ENCODE peak calls at places on chromosomes 3 and 15, in four cellular contexts. O is transverse colon, W is GM23338, A is SK-N-SH. B is an unnamed sample. For H3K27me3, the result is how much of the 10 kb centered on the place peaks cover.

GRCh38 chr3:146189519-146190173 is 28.7 kb upstream of the PLOD2 start:
- DNase-seq in A (peak), W (peak), O (no peak), B (no peak)

GRCh38 chr15:87493803-87494202 is 762.7 kb downstream of the NTRK3 start:
- DNase-seq in A (no peak), O (no peak), W (no peak), B (no peak)

GRCh38 chr15:74863239-74864056 is 9.7 kb downstream of the SCAMP2 start:
- DNase-seq in O (no peak), W (no peak), A (no peak), B (no peak)

GRCh38 chr3:49316696-49317457 is 23.0 kb downstream of the USP4 start:
- DNase-seq in O (peak), W (no peak), A (no peak), B (no peak)

GRCh38 chr15:48940508-48940907 is 23.2 kb downstream of the SHC4 start:
- DNase-seq in A (no peak), W (no peak), O (no peak), B (no peak)

GRCh38 chr15:95957854-95958253 is 372.6 kb upstream of the NR2F2 start:
- DNase-seq in W (no peak), O (no peak), A (no peak), B (no peak)

GRCh38 chr3:107361633-107362032 is 15.6 kb upstream of the CCDC54 start:
- DNase-seq in W (no peak), O (no peak), A (no peak), B (no peak)

GRCh38 chr3:70774641-70775040 is 462.2 kb upstream of the MDFIC2 start:
- DNase-seq in O (no peak), W (no peak), A (no peak), B (no peak)

GRCh38 chr15:97490429-97490828 is 470.1 kb upstream of the ARRDC4 start:
- DNase-seq in W (no peak), O (no peak), A (no peak), B (no peak)

GRCh38 chr3:127421943-127422662 is 134.3 kb upstream of the PRR20G start:
- DNase-seq in O (no peak), A (no peak), W (no peak), B (no peak)

GRCh38 chr3:111861396-111861795 is 2.3 kb downstream of the PHLDB2 start:
- DNase-seq in O (no peak), W (no peak), A (no peak), B (no peak)

GRCh38 chr3:131033480-131034080 is 6.9 kb downstream of the NEK11 start:
- DNase-seq in W (peak), A (peak), O (no peak), B (no peak)

GRCh38 chr3:143134446-143134845 is 14.9 kb downstream of the CHST2 start:
- DNase-seq in A (no peak), O (no peak), W (no peak), B (no peak)

GRCh38 chr3:184659797-184660301 is 52.0 kb downstream of the MAGEF1 start:
- DNase-seq in O (no peak), A (peak), W (peak), B (no peak)

GRCh38 chr3:10758304-10759037 is 57.6 kb upstream of the SLC6A11 start:
- DNase-seq in W (peak), A (peak), O (peak), B (peak)

GRCh38 chr3:59607628-59608027 is 557.8 kb upstream of the CFAP20DC start:
- DNase-seq in A (no peak), W (no peak), O (no peak), B (no peak)

GRCh38 chr15:80735344-80735743 is 40.2 kb downstream of the ABHD17C start:
- DNase-seq in W (no peak), O (no peak), A (no peak), B (no peak)

GRCh38 chr3:87209115-87209514 is 18.0 kb upstream of the CHMP2B start:
- DNase-seq in W (no peak), A (no peak), O (no peak), B (no peak)

GRCh38 chr15:90059208-90059985 is 42.9 kb downstream of the IDH2 start:
- DNase-seq in O (peak), A (no peak), W (peak), B (no peak)

GRCh38 chr3:190427108-190427507 is 22.6 kb downstream of the TMEM207 start:
- DNase-seq in A (no peak), W (no peak), O (no peak), B (no peak)

GRCh38 chr3:65575376-65575840 is 463.3 kb downstream of the MAGI1 start:
- DNase-seq in O (no peak), A (no peak), W (no peak), B (no peak)

GRCh38 chr3:195139876-195140240 is 131.1 kb downstream of the XXYLT1 start:
- DNase-seq in A (no peak), W (no peak), O (no peak), B (no peak)

GRCh38 chr3:119304201-119304713 is 10.1 kb downstream of the ARHGAP31 start:
- DNase-seq in O (no peak), A (no peak), W (no peak), B (no peak)

GRCh38 chr3:138047596-138048195 is 37.7 kb downstream of the CLDN18 start:
- DNase-seq in O (no peak), A (no peak), W (no peak), B (no peak)

GRCh38 chr15:67178569-67179210 is 75.8 kb downstream of the AAGAB start:
- DNase-seq in O (no peak), A (no peak), W (no peak), B (no peak)

GRCh38 chr15:39976291-39977274 is 42.7 kb downstream of the EIF2AK4 start:
- DNase-seq in A (peak), O (peak), W (peak), B (peak)

GRCh38 chr3:46442591-46443530 is 21.8 kb downstream of the LTF start:
- DNase-seq in A (peak), W (peak), O (peak), B (no peak)

GRCh38 chr15:49265911-49266310 is 95.9 kb downstream of the GALK2 start:
- DNase-seq in A (no peak), O (no peak), W (no peak), B (no peak)

GRCh38 chr3:113405180-113405579 is 36.1 kb downstream of the CFAP44 start:
- DNase-seq in W (no peak), O (no peak), A (no peak), B (no peak)

DNA sequence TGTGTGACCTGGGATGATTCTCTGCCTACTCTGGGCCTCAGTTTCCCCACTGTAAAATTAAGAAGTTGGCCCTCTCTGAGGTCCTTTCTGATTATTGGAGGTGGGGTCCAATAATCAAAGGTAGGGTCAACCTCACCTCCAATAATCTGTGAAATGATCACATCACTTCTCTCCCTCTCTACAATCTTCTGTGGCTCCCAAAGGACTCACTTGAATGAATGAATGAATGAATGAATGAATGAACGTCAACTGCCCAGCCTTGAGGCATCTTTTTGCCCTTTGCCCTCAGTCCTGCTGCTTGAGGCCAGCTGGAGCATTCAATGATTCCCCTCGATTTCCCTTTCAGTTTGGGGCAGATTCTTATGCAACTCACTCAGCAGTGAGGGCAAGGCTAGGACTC is 26.7 kb upstream of the GRIP2 start:
- DNase-seq in A (no peak), W (no peak), O (no peak), B (no peak)
- H3K27me3 ChIP-seq in A (under half), W (under half), O (under half), B (under half)

DNA sequence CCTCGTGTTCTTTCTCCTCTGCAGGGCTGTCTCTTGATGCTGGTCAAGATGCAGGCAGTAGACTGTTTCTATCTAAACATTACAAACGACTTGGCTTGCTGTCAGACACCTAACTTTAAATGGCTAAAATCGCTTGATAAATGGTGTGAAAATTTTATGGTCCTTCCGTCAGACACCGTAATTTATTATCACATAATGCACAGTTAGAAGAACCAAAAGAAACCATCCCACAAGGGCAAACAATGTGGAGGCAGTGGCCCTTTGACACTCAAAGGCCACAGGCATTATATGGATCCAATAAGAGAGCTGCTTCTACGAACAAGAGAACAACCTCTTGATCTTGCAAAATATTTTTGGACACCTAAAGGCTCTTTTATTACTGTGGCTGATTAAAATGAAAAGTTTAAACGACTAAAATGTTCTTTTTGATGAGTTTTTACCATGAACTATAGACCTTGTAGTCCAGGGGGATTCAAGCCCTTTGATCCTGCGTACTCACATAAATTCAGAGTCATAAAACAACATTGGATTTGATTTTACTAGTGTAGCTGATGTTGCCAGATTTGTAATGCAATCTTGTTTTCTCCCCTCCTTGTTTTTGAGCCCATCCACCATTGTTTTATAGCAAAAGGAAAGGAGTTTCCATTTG is 202.8 kb downstream of the FMN1 start:
- DNase-seq in O (no peak), A (no peak), W (no peak), B (no peak)
- TF ChIP-seq POLR2AphosphoS5 in O (no peak), A (no peak), W (no peak), B (no peak)

GRCh38 chr3:178198329-178198728 is 337.9 kb upstream of the KCNMB2 start:
- DNase-seq in O (no peak), W (no peak), A (no peak), B (no peak)

GRCh38 chr3:178193846-178194245 is 342.4 kb upstream of the KCNMB2 start:
- DNase-seq in A (no peak), W (no peak), O (no peak), B (no peak)

GRCh38 chr3:178189854-178190253 is 346.4 kb upstream of the KCNMB2 start:
- DNase-seq in W (peak), A (no peak), O (no peak), B (no peak)

GRCh38 chr3:178195824-178196223 is 340.4 kb upstream of the KCNMB2 start:
- DNase-seq in O (no peak), W (no peak), A (no peak), B (no peak)

DNA sequence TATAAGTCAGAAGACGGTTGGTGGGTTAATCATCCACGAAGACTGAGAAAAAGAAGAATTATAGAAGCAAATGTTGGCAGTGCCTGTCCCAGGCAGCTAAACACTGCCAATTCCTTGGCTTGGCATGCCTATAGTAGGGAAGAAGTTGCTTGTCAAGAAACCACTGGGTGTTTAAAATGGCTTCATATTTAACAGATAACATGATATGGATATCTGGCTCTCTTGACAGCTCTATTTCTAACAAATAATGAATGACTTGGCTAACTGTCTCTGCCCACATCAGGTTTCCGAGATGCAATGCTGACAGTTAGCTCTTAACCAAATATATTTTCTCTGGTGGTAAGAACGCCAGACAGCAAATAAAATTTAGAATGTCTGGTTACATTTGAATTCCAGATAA is 341.7 kb upstream of the KCNMB2 start:
- DNase-seq in O (no peak), W (no peak), A (no peak), B (no peak)
- H3K27ac ChIP-seq in O (no peak), W (no peak), A (no peak), B (no peak)

DNA sequence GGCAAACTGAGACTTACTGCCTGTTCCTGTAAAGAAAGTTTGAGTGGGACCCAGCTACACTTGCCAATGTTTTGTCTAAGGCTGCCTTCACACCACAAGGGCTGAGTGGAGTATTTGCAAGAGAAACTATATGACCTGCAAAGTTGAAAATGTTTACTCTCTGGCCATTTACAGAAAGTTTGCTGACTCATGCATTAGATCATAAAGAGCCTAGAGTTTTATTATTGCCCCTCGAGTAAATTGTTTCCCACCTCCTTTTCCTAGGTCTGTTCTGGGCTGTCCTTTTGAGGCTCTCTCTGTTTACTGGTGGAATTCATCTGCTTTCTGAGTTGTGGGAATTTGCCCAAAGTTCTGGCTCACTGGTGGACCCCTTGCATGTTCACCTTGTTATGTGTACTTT is 6.7 kb upstream of the PROK2 start:
- DNase-seq in A (no peak), W (no peak), O (no peak), B (no peak)
- H3K27me3 ChIP-seq in A (under half), W (under half), O (under half), B (under half)

GRCh38 chr3:13281657-13282527 is 138.2 kb downstream of the NUP210 start:
- DNase-seq in A (peak), O (peak), W (peak), B (no peak)
- TF ChIP-seq POLR2AphosphoS5 in A (no peak), O (no peak), W (no peak), B (no peak)